ENCODE peak calls at places on chromosomes 13 and 19, in eight cellular contexts. N is suprapubic skin, C is HepG2, H is ovary, Z is A549, D is stomach, B is transverse colon, M is adrenal gland. P is an unnamed sample.

GRCh38 chr19:3684817-3685410 is 15.4 kb downstream of the PIP5K1C start:
- DNase-seq in N (no peak), C (no peak), H (no peak), Z (no peak), D (no peak), B (no peak), M (no peak), P (no peak)

GRCh38 chr13:29954082-29955043 is 103.9 kb upstream of the UBL3 start:
- DNase-seq in N (no peak), C (no peak), H (no peak), Z (no peak), D (no peak), B (no peak), M (no peak), P (no peak)

GRCh38 chr13:107563099-107563925 is 652.0 kb downstream of the LIG4 start:
- DNase-seq in N (no peak), C (peak), H (no peak), Z (no peak), D (no peak), B (no peak), M (no peak), P (no peak)

GRCh38 chr13:84831666-84832657 is 949.7 kb upstream of the SLITRK1 start:
- DNase-seq in N (no peak), C (no peak), H (no peak), Z (no peak), D (no peak), B (no peak), M (no peak), P (no peak)

GRCh38 chr19:48461651-48461981 is 6.2 kb downstream of the KCNJ14 start:
- DNase-seq in N (no peak), C (no peak), H (no peak), Z (no peak), D (no peak), B (no peak), M (no peak), P (no peak)

GRCh38 chr19:11722414-11722813 is 16.3 kb downstream of the ZNF823 start:
- DNase-seq in N (no peak), C (no peak), H (no peak), Z (no peak), D (no peak), B (no peak), M (no peak), P (no peak)

GRCh38 chr19:11091343-11092153 is 2.3 kb downstream of the LDLR start:
- DNase-seq in N (peak), C (peak), H (peak), Z (peak), D (peak), B (peak), M (peak), P (peak)

GRCh38 chr13:48019796-48020195 is 17.7 kb upstream of the NUDT15 start:
- DNase-seq in N (no peak), C (no peak), H (no peak), Z (no peak), D (no peak), B (no peak), M (no peak), P (no peak)

GRCh38 chr13:74288361-74288911 is 154.2 kb upstream of the KLF12 start:
- DNase-seq in N (no peak), C (no peak), H (no peak), Z (no peak), D (peak), B (peak), M (no peak), P (no peak)

GRCh38 chr13:46492946-46493345 is 60.0 kb upstream of the LRCH1 start:
- DNase-seq in N (no peak), C (peak), H (no peak), Z (peak), D (no peak), B (no peak), M (no peak), P (no peak)

DNA sequence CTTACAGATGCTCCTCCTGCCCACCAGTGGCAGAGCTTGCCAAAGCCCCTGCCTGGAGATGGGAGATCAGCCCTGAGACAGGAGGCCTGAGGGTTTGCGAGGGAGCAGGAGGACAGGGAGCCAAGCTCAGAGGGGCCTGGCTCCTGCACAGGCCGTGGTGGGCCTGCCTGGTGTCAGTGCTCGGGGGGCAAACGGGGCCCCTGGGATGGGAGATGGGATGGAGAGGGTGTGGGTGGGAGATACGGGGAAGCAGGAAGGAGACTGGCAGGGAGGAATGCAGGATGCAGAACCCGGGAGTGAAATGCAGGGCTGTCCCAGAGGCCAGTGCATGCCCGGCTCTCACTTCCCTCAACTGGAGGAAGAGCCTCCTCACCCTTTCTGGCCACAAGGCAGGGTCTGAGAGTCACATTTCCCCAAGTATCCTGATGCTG is 19.9 kb downstream of the ELAVL1 start:
- DNase-seq in N (no peak), C (no peak), H (no peak), Z (no peak), D (no peak), B (no peak), M (no peak), P (no peak)
- TF ChIP-seq CTCF in N (no peak), C (no peak), H (no peak), Z (no peak), D (no peak), B (no peak), M (no peak), P (no peak)

DNA sequence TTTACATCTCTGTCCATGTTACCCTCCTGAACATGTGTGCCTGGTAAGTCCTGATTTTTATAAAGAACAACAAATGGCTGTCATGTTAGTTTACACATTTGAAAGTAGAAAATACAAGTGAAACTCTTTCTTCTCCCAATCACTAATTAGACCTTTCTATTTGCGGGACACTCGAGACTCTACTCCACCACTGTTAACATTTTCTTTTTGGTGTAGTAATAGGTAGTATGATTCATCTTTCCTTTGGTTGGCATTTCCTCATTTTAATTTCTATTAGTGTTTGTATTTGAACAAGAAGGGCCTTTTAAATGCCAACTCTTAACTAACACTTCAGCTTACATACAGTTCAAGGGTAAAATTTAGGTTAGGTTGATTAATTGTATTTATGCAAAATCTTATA is 371.1 kb downstream of the PCDH9 start:
- DNase-seq in N (no peak), C (no peak), H (no peak), Z (no peak), D (no peak), B (no peak), M (no peak), P (no peak)
- H3K4me3 ChIP-seq in N (no peak), C (no peak), H (no peak), Z (no peak), D (no peak), B (no peak), M (no peak), P (no peak)

GRCh38 chr19:34343751-34344150 is 21.2 kb upstream of the GPI start:
- DNase-seq in N (no peak), C (no peak), H (no peak), Z (no peak), D (no peak), B (no peak), M (no peak), P (no peak)

GRCh38 chr19:34336781-34337271 is 28.2 kb upstream of the GPI start:
- DNase-seq in N (no peak), C (no peak), H (no peak), Z (peak), D (no peak), B (no peak), M (no peak), P (no peak)

GRCh38 chr19:34345934-34346333 is 19.1 kb upstream of the GPI start:
- DNase-seq in N (no peak), C (peak), H (peak), Z (peak), D (peak), B (peak), M (peak), P (no peak)

GRCh38 chr19:34337747-34338146 is 27.2 kb upstream of the GPI start:
- DNase-seq in N (no peak), C (no peak), H (no peak), Z (no peak), D (no peak), B (no peak), M (peak), P (no peak)

DNA sequence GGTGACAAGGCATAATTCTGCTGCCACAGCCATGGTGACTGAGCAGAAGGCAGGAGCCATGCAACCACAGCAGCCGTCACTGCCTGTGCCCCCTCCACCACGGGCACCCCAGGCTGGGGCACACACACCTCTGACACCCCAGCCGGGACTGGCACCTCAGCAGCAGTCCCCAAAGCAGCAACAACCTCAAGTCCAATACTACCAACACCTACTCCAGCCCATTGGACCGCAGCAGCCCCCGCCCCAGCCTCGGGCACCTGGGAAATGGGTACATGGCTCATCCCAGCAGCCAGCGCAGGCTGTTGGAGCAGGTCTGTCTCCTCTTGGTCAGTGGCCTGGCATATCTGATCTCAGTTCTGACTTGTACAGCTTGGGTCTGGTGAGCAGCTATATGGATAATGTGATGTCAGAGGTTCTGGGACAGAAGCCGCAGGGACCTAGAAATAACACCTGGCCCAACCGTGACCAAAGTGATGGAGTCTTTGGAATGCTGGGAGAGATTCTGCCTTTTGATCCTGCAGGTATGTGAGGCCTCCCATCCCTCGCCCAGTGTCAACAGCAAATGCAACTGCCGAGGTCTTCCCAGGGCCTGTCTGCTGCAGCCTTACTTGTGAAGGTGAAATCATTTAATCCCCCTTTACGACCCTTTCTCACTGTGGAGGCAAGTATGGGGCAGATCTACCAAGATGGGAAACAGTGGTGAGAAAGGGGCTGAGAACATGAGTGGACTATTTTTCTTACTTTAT is 22.9 kb upstream of the GPI start:
- DNase-seq in N (no peak), C (no peak), H (no peak), Z (no peak), D (no peak), B (no peak), M (no peak), P (no peak)
- TF ChIP-seq POLR2A in N (no peak), C (no peak), H (no peak), Z (no peak), D (no peak), B (no peak), M (no peak), P (no peak)

GRCh38 chr19:50252111-50252886 is 48.9 kb downstream of the MYH14 start:
- DNase-seq in N (no peak), C (no peak), H (no peak), Z (no peak), D (no peak), B (peak), M (no peak), P (no peak)
- TF ChIP-seq CTCF in N (no peak), C (peak), H (no peak), Z (peak), D (no peak), B (peak), M (peak), P (no peak)

GRCh38 chr19:35310331-35310730 is 18.4 kb downstream of the MAG start:
- DNase-seq in N (no peak), C (no peak), H (peak), Z (no peak), D (no peak), B (no peak), M (no peak), P (no peak)
- H3K4me3 ChIP-seq in N (no peak), C (no peak), H (peak), Z (no peak), D (no peak), B (no peak), M (no peak), P (no peak)

DNA sequence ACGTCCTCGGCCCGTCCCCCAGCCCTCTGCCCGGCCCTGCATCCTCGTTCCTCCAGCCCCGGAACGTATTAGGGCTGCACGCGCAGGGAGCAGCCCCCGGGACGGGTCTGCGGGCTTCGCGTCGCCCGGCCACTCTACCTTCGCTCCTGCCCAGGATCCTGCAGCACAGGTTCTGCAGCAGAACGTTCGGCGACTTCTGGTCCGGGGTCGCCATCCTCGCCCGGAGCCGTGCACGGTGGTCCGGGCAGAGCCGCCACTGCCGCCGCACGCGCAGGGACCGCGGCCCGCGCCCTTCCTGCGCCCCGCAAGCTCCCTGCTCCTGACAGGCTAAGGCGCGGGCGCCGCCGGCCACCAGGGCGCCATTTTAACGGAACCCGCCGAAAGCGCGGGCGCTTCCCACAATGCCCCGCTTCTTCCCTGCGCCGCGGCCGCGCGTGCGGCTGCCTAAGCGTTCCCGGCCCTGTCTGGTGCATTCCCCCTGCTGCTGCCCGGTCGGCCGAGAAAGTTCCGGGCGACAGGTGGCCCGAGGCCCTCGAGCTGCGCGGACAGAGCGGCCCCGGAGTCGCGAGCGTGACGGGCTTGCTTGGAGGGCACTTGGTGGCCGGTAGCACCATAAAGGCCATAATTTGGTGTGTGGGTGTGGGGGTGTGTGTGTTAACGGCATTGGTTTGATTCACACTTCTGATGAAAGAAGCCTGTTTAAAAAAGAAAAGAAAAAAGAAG is at the start of gene TUBGCP3:
- DNase-seq in N (peak), C (peak), H (peak), Z (peak), D (peak), B (peak), M (peak), P (peak)
- TF ChIP-seq POLR2A in N (no peak), C (peak), H (no peak), Z (peak), D (no peak), B (peak), M (peak), P (no peak)

DNA sequence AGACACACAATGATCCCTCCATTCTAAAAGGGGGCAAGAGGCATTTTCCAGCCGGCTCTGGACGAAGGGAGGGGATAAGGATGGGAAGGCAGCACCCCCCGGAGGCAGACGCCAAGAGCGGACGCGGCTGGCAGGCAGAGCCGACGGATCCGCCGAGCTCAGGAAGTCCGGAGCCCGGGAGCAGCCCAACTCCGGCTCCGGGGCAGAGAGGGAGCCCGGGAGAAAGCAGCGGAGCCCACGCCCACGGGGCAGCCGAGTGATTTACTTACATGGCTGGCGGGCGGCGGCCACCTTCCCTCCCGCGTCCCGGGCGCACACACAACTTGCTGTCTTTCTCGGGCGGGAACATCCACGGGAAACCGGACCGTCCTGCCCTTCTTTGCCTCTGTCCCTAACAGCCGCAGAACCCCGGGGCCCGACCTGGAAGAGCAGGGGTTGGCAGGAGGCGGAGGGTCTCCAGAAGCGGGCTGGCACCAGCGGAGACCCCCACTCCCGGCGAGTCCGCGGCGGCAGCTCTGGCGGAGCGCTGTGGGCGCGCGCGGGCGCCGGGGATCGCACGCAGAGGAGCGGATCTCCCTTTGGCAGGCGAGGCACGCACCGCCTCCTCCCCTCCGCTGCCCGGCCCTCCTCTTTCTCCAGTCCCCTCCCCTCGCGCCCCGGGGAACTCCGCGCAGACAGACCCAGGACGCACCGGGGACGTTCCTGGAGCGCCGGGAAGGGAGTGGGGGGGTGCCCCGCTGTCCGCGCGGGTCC is at the start of gene LHFPL6:
- DNase-seq in N (peak), C (peak), H (peak), Z (peak), D (peak), B (peak), M (peak), P (peak)
- TF ChIP-seq CTCF in N (no peak), C (peak), H (peak), Z (peak), D (no peak), B (no peak), M (no peak), P (no peak)

GRCh38 chr19:45293682-45294081 is 29.0 kb downstream of the CKM start:
- DNase-seq in N (no peak), C (no peak), H (no peak), Z (no peak), D (no peak), B (no peak), M (no peak), P (no peak)
- H3K4me3 ChIP-seq in N (no peak), C (no peak), H (no peak), Z (no peak), D (no peak), B (no peak), M (no peak), P (no peak)

GRCh38 chr19:17512574-17512939 is 1.1 kb downstream of the PGLS start:
- DNase-seq in N (no peak), C (no peak), H (no peak), Z (no peak), D (no peak), B (peak), M (no peak), P (no peak)

GRCh38 chr19:17510220-17510993 is 1.0 kb upstream of the PGLS start:
- DNase-seq in N (no peak), C (no peak), H (no peak), Z (no peak), D (no peak), B (no peak), M (no peak), P (no peak)

GRCh38 chr19:17513801-17514200 is 2.4 kb downstream of the PGLS start:
- DNase-seq in N (no peak), C (no peak), H (no peak), Z (no peak), D (no peak), B (no peak), M (no peak), P (no peak)

GRCh38 chr19:17515408-17516149 is 4.1 kb downstream of the PGLS start:
- DNase-seq in N (no peak), C (no peak), H (no peak), Z (no peak), D (no peak), B (no peak), M (peak), P (no peak)

GRCh38 chr19:17511724-17512573 is 500 bp downstream of the PGLS start:
- DNase-seq in N (peak), C (peak), H (peak), Z (peak), D (peak), B (peak), M (peak), P (peak)
- TF ChIP-seq POLR2A in N (peak), C (peak), H (peak), Z (peak), D (no peak), B (peak), M (peak), P (no peak)

GRCh38 chr13:99352351-99353271 is 45.4 kb upstream of the GPR183 start:
- DNase-seq in N (no peak), C (no peak), H (no peak), Z (no peak), D (no peak), B (no peak), M (no peak), P (no peak)

GRCh38 chr13:99350191-99350590 is 43.0 kb upstream of the GPR183 start:
- DNase-seq in N (no peak), C (no peak), H (no peak), Z (no peak), D (no peak), B (no peak), M (no peak), P (no peak)

GRCh38 chr13:99354371-99354951 is 47.3 kb upstream of the GPR183 start:
- DNase-seq in N (no peak), C (no peak), H (no peak), Z (no peak), D (no peak), B (no peak), M (no peak), P (peak)

GRCh38 chr13:99353836-99354235 is 46.6 kb upstream of the GPR183 start:
- DNase-seq in N (no peak), C (no peak), H (no peak), Z (no peak), D (no peak), B (no peak), M (no peak), P (peak)

GRCh38 chr13:99351772-99352171 is 44.6 kb upstream of the GPR183 start:
- DNase-seq in N (no peak), C (no peak), H (no peak), Z (no peak), D (no peak), B (no peak), M (no peak), P (no peak)
- TF ChIP-seq CTCF in N (no peak), C (no peak), H (no peak), Z (no peak), D (no peak), B (no peak), M (no peak), P (no peak)

P was measured in lower leg skin.